ENCODE peak calls at places on chromosomes 12 and 14, in six cellular contexts. C is pancreas, E is foreskin keratinocyte, T is HFFc6, J is upper lobe of right lung, V is HepG2. D is an unnamed sample.

GRCh38 chr14:89750206-89750867 is 204.2 kb downstream of the EFCAB11 start:
- DNase-seq in V (no peak), C (no peak), E (no peak), J (no peak), T (no peak), D (no peak)

GRCh38 chr14:93042968-93043940 is 72.5 kb downstream of the ITPK1 start:
- DNase-seq in T (peak), J (peak), V (peak), C (peak), E (peak), D (peak)

GRCh38 chr14:71231521-71232393 is 324.5 kb downstream of the PCNX1 start:
- DNase-seq in C (no peak), J (no peak), E (no peak), T (no peak), V (no peak), D (no peak)

GRCh38 chr14:69288001-69288771 is 28.2 kb downstream of the GALNT16 start:
- DNase-seq in V (peak), T (peak), J (no peak), E (no peak), C (no peak), D (peak)

GRCh38 chr12:61213646-61214045 is 1046.6 kb upstream of the USP15 start:
- DNase-seq in V (no peak), E (no peak), T (no peak), C (no peak), J (no peak), D (no peak)

GRCh38 chr12:29929295-29929694 is 145.6 kb upstream of the TMTC1 start:
- DNase-seq in C (no peak), J (no peak), T (no peak), E (no peak), V (no peak), D (no peak)

GRCh38 chr14:62497708-62498107 is 547.5 kb downstream of the KCNH5 start:
- DNase-seq in E (no peak), T (no peak), V (no peak), J (no peak), C (no peak), D (no peak)

GRCh38 chr14:72613196-72613974 is 280.5 kb downstream of the DPF3 start:
- DNase-seq in T (no peak), J (no peak), C (peak), V (no peak), E (no peak), D (peak)

GRCh38 chr12:92961949-92962348 is 32.9 kb upstream of the EEA1 start:
- DNase-seq in C (no peak), V (no peak), T (no peak), E (peak), J (no peak), D (no peak)

GRCh38 chr14:80567905-80568512 is 356.7 kb upstream of the DIO2 start:
- DNase-seq in J (no peak), E (peak), T (peak), V (no peak), C (no peak), D (no peak)

GRCh38 chr14:41130274-41130673 is 476.4 kb upstream of the LRFN5 start:
- DNase-seq in C (no peak), E (no peak), J (no peak), T (no peak), V (peak), D (no peak)

GRCh38 chr12:18752280-18752920 is 14.5 kb downstream of the CAPZA3 start:
- DNase-seq in V (no peak), J (no peak), C (no peak), T (peak), E (peak), D (no peak)

GRCh38 chr14:74955229-74955999 is at the start of gene PGF:
- DNase-seq in C (peak), J (peak), E (peak), T (no peak), V (no peak), D (peak)

GRCh38 chr12:125162489-125163028 is 97.3 kb downstream of the AACS start:
- DNase-seq in J (no peak), E (no peak), V (no peak), T (no peak), C (no peak), D (no peak)

GRCh38 chr14:21343035-21343794 is 40.6 kb downstream of the SUPT16H start:
- DNase-seq in C (no peak), E (no peak), T (no peak), V (no peak), J (no peak), D (no peak)

GRCh38 chr14:78164226-78164853 is 5.8 kb upstream of the NRXN3 start:
- DNase-seq in C (no peak), T (no peak), J (no peak), E (no peak), V (peak), D (peak)

GRCh38 chr14:50675597-50675996 is 7.5 kb upstream of the SAV1 start:
- DNase-seq in J (no peak), T (no peak), C (no peak), V (no peak), E (peak), D (no peak)

GRCh38 chr12:110281549-110282342 is 699 bp downstream of the ATP2A2 start:
- DNase-seq in C (no peak), J (peak), T (peak), E (peak), V (no peak), D (peak)

GRCh38 chr14:51093371-51094281 is 1.3 kb downstream of the TRIM9 start:
- DNase-seq in J (no peak), E (peak), V (no peak), T (no peak), C (peak), D (no peak)

GRCh38 chr12:7171854-7172253 is 17.6 kb upstream of the PEX5 start:
- DNase-seq in T (no peak), J (no peak), C (no peak), V (no peak), E (no peak), D (no peak)

GRCh38 chr14:69207435-69208041 is 16.2 kb downstream of the EXD2 start:
- DNase-seq in T (no peak), V (no peak), J (no peak), E (no peak), C (no peak), D (no peak)

GRCh38 chr12:115166698-115167315 is 482.8 kb upstream of the TBX3 start:
- DNase-seq in C (no peak), E (no peak), T (no peak), V (peak), J (no peak), D (no peak)
- TF ChIP-seq CTCF in C (no peak), E (peak), T (peak), V (peak), J (peak), D (no peak)

DNA sequence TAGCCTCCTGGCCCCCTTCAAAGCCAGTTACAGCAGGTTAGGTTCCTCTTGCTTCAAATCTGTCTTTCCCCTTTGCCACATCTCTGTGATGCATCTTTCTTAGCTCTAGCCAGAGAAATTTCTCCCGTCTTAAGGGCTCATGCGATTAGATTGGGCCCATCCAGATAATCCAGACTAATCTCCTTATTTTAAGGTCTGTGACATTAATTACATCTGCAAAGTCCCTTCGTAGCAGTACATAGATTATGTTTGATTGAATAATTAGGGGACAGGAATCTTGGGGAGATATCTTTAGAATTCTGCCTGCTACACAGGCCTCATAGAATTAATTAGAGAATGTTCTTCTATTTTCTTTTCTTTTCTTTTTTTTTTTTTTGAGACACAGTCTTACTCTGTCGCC is 79.3 kb downstream of the SPATS2 start:
- DNase-seq in J (no peak), E (no peak), T (no peak), V (no peak), C (no peak), D (no peak)
- TF ChIP-seq CTCF in J (no peak), E (no peak), T (no peak), V (no peak), C (no peak), D (no peak)

DNA sequence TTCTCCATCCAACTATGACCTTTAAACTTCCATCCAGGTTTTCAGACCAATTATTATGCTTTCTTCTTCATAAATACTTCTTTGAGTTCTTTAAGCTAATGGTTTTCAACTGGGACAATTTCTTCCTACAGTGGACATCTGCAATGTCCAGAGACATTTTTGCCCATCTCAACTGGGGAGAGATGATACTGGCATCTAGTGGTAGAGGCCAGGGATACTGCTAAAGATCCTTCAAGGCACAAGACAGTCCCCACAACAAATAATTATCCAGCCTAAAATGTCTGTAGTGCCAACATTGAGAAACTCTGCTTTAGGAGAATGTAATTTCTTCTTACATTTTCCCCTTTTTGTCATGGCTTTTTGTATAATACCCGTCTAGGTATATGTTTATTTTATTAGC is 10.6 kb downstream of the TRHDE start:
- DNase-seq in T (peak), E (no peak), J (no peak), V (no peak), C (no peak), D (no peak)
- TF ChIP-seq CTCF in T (peak), E (peak), J (peak), V (peak), C (no peak), D (no peak)

DNA sequence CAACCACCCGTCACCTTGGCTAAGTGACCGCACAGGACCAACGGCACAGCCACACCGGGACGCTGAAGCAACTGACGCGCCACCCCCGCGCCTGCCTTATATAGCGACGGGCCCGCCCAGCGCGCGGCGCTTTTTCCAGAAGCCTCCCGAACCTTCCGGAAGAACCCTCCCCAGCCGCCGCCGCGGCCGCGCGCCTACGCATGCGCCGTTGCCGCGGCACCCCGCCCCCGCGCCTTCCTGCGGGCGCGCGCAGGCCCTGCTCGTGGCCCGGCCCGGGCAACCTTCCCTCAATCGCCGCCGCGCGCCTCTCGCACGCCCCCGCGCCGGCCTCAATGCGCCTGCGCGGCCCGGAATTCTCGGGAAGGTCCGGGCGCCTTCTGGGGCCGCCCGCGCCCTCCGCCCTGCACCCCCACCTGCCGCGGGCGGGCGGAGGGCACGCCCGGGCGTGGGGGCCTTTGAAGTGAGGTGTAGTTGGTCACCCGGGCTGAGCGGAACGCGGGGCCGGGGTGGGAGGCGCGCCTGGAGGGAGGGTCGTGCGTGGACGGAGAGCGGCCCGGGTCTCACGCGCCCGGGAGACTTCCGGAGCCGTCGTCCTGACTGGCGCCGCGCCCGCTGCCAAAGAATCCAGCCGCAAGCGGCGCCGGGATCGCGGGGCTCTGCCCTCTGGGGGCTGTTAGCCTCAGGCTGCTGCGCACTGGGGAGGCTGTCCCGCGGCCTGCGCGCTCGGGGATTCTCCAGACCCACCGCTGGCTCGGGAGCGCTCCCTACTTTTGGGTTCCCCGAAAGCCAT is at the start of gene HSP90AA1:
- DNase-seq in V (peak), C (peak), T (peak), E (peak), J (peak), D (peak)
- TF ChIP-seq CTCF in V (peak), C (no peak), T (peak), E (peak), J (peak), D (no peak)

DNA sequence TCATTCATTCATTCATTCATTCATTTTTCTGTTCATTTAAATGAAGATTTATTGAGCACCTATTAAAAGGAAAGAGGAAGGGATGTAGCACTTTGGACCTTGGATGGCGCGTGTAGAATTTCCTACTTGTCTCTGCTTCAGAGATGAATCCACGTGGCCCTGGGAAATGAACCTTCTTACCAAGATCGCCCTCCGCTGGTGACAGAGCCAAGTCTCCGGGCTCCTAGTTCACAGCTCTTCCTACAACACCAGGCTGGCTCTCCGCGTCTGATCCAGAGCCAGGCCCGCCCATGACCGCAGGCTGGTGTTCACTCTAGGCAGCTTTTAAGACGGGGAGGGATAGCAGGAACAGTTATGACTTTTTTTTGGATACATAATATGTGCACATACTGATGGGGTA is 70.9 kb upstream of the PIWIL1 start:
- DNase-seq in V (no peak), T (no peak), E (peak), C (no peak), J (no peak), D (no peak)
- TF ChIP-seq CTCF in V (no peak), T (no peak), E (peak), C (no peak), J (no peak), D (no peak)

DNA sequence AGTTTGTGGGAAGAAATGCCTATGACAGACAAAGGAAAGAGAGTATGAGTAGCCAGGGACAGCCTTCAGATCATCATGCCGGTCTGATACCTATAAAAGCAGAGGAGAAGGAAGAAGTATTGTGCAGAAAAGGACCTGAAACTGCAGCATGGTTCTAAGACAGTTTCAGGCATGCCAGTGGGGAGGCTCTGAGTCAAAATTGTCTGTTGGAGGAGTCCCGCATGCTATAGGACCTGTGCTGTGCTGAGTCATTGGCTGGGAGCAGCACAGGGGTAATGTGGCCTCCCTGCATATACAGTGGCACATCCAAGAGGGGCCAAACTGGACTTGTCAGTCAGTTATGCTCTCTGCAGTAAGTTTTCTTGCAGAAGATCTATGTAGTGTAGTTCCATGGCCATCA is 40.7 kb downstream of the NEUROD4 start:
- DNase-seq in C (no peak), T (no peak), J (no peak), E (peak), V (no peak), D (no peak)
- TF ChIP-seq CTCF in C (no peak), T (no peak), J (no peak), E (no peak), V (no peak), D (no peak)

GRCh38 chr12:68237068-68237467 is 11.5 kb upstream of the IL26 start:
- DNase-seq in T (no peak), E (no peak), J (no peak), V (no peak), C (no peak), D (no peak)
- TF ChIP-seq CTCF in T (peak), E (peak), J (no peak), V (no peak), C (no peak), D (no peak)

GRCh38 chr14:100032749-100033148 is 32.5 kb upstream of the EVL start:
- DNase-seq in E (no peak), J (no peak), C (no peak), V (no peak), T (no peak), D (no peak)

GRCh38 chr14:100028990-100029677 is 36.1 kb upstream of the EVL start:
- DNase-seq in E (no peak), T (no peak), J (no peak), C (no peak), V (no peak), D (no peak)

GRCh38 chr14:100030441-100031153 is 34.6 kb upstream of the EVL start:
- DNase-seq in C (no peak), T (peak), V (no peak), E (peak), J (no peak), D (no peak)

GRCh38 chr14:100033347-100034052 is 31.7 kb upstream of the EVL start:
- DNase-seq in V (no peak), C (no peak), T (no peak), E (no peak), J (no peak), D (no peak)

GRCh38 chr14:100031506-100032281 is 33.5 kb upstream of the EVL start:
- DNase-seq in E (peak), C (no peak), V (no peak), T (peak), J (no peak), D (no peak)
- TF ChIP-seq CTCF in E (peak), C (no peak), V (no peak), T (peak), J (no peak), D (no peak)

DNA sequence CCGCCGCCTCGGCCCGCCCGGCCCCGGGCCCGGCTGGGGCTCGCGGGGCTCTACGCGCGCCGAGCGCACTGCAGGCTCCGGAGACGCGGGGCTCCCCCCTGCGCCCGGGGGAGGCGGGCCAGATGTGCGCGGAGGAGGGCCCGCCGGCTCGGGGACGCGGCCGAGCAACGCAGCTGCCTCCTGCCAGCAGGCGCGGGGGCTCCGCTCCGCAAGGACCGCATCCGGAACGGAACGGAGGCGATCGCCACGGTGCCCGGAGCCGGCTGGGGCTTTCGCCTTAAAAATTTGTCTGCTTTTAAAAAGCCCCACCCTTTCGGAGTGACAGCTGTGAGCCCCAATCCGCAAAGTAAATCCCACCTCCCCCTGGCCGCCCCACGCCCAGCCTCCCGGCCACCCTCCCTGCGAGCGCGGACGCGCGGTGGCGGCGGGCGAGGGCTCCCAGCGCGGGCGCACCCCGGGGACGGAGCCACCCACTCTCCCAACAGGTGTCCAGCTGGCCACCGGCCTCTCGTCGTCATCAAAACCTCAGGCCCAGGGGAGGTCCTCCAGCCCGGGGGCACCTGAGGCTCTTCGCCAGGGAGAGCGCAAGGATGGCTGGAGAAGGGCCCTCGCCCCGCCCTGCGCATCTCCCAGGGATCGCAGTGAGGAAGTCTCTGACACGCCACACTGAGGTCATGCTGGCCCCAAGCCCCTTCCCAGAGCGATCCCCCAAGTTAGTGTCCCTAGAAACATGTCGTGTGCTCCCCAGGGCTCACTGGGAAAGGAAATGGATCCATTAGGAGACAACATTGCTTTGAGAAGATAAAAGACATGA is at the start of gene TMEM132D:
- DNase-seq in T (no peak), E (no peak), V (no peak), C (no peak), J (no peak), D (no peak)
- TF ChIP-seq CTCF in T (no peak), E (no peak), V (no peak), C (no peak), J (no peak), D (no peak)

DNA sequence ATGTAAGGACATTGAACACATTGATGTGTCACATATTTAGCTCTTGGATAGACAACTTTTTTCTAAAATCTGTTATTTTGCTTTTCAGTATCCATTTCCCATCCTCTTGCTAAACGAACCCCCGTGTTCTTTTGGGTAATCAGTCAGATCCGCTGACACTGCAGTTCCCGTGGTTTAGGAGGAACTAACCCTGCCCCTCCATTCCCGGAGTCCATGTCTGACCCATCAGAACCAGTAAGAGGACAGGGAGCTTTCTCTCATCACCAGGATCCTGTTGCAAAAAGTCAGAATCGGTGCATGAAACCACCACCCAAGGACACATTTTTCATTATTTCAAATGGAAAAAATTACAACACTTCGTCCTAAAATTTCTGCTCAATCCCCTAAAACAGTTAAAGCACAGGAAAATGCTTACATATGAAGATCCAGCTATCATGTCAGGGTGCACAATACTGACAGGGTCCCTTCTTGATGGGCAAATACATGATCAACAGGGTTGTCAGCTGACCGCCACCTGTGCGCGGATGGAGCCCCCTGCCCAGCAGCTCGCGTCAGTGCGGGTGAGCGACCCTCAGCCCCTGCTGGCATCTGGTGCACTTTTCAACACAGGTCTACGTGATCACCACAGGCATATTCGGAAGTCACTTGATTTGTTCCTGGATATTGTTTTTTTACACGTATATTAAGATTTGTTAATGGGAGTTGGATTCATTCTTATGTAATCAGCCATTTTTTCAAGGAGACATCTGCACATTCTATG is 276.8 kb downstream of the ADGRD1 start:
- DNase-seq in C (no peak), J (no peak), E (no peak), V (no peak), T (no peak), D (no peak)
- TF ChIP-seq CTCF in C (no peak), J (no peak), E (no peak), V (no peak), T (no peak), D (no peak)

D was measured in stomach.